ENCODE peak calls at places on chromosome 15, in eight cellular contexts. One of them, this sample, is unnamed.

GRCh38 chr15:25250906-25251622 is 187.8 kb downstream of the UBE3A start:
- DNase-seq in body of pancreas: peak; percentile 6
- DNase-seq in left ventricle myocardium inferior: peak; percentile 4
- DNase-seq in fibroblast of lung: no peak
- DNase-seq in stomach: no peak
- DNase-seq in sigmoid colon: peak; percentile 50
- DNase-seq in vagina: no peak
- DNase-seq in cardiac muscle cell: no peak
- DNase-seq in this sample: peak; percentile 2

GRCh38 chr15:28873585-28874139 is 12.1 kb upstream of the APBA2 start:
- DNase-seq in body of pancreas: peak; percentile 59
- DNase-seq in left ventricle myocardium inferior: no peak
- DNase-seq in fibroblast of lung: no peak
- DNase-seq in stomach: no peak
- DNase-seq in sigmoid colon: no peak
- DNase-seq in vagina: no peak
- DNase-seq in cardiac muscle cell: no peak
- DNase-seq in this sample: peak; percentile 41

GRCh38 chr15:98547741-98548166 is 100.6 kb upstream of the IGF1R start:
- DNase-seq in body of pancreas: no peak
- DNase-seq in left ventricle myocardium inferior: no peak
- DNase-seq in fibroblast of lung: peak; percentile 83
- DNase-seq in stomach: no peak
- DNase-seq in sigmoid colon: peak; percentile 78
- DNase-seq in vagina: no peak
- DNase-seq in cardiac muscle cell: peak; percentile 40
- DNase-seq in this sample: no peak

GRCh38 chr15:66897971-66898370 is 167.4 kb upstream of the SMAD3 start:
- DNase-seq in body of pancreas: no peak
- DNase-seq in left ventricle myocardium inferior: no peak
- DNase-seq in fibroblast of lung: no peak
- DNase-seq in stomach: no peak
- DNase-seq in sigmoid colon: peak; percentile 35
- DNase-seq in vagina: no peak
- DNase-seq in cardiac muscle cell: no peak
- DNase-seq in this sample: no peak

GRCh38 chr15:60301024-60301423 is 96.8 kb downstream of the ANXA2 start:
- DNase-seq in body of pancreas: no peak
- DNase-seq in left ventricle myocardium inferior: no peak
- DNase-seq in fibroblast of lung: no peak
- DNase-seq in stomach: no peak
- DNase-seq in sigmoid colon: no peak
- DNase-seq in vagina: no peak
- DNase-seq in cardiac muscle cell: no peak
- DNase-seq in this sample: no peak

GRCh38 chr15:59298255-59298856 is 74.3 kb downstream of the MYO1E start:
- DNase-seq in body of pancreas: no peak
- DNase-seq in left ventricle myocardium inferior: no peak
- DNase-seq in fibroblast of lung: no peak
- DNase-seq in stomach: no peak
- DNase-seq in sigmoid colon: no peak
- DNase-seq in vagina: no peak
- DNase-seq in cardiac muscle cell: no peak
- DNase-seq in this sample: no peak

GRCh38 chr15:75597667-75598341 is 18.7 kb upstream of the PTPN9 start:
- DNase-seq in body of pancreas: peak; percentile 27
- DNase-seq in left ventricle myocardium inferior: no peak
- DNase-seq in fibroblast of lung: no peak
- DNase-seq in stomach: peak; percentile 47
- DNase-seq in sigmoid colon: no peak
- DNase-seq in vagina: no peak
- DNase-seq in cardiac muscle cell: peak; percentile 45
- DNase-seq in this sample: no peak

GRCh38 chr15:55827204-55827603 is 84.3 kb upstream of the PRTG start:
- DNase-seq in body of pancreas: no peak
- DNase-seq in left ventricle myocardium inferior: no peak
- DNase-seq in fibroblast of lung: peak; percentile 26
- DNase-seq in stomach: no peak
- DNase-seq in sigmoid colon: no peak
- DNase-seq in vagina: no peak
- DNase-seq in cardiac muscle cell: no peak
- DNase-seq in this sample: no peak

GRCh38 chr15:60003243-60004018 is 680 bp upstream of the FOXB1 start:
- DNase-seq in body of pancreas: no peak
- DNase-seq in left ventricle myocardium inferior: no peak
- DNase-seq in fibroblast of lung: no peak
- DNase-seq in stomach: no peak
- DNase-seq in sigmoid colon: no peak
- DNase-seq in vagina: no peak
- DNase-seq in cardiac muscle cell: no peak
- DNase-seq in this sample: no peak

GRCh38 chr15:31308185-31308639 is 18.4 kb upstream of the KLF13 start:
- DNase-seq in body of pancreas: no peak
- DNase-seq in left ventricle myocardium inferior: no peak
- DNase-seq in fibroblast of lung: no peak
- DNase-seq in stomach: no peak
- DNase-seq in sigmoid colon: no peak
- DNase-seq in vagina: no peak
- DNase-seq in cardiac muscle cell: no peak
- DNase-seq in this sample: no peak

GRCh38 chr15:67321352-67321751 is 66.8 kb downstream of the IQCH start:
- DNase-seq in body of pancreas: no peak
- DNase-seq in left ventricle myocardium inferior: no peak
- DNase-seq in fibroblast of lung: no peak
- DNase-seq in stomach: no peak
- DNase-seq in sigmoid colon: no peak
- DNase-seq in vagina: no peak
- DNase-seq in cardiac muscle cell: no peak
- DNase-seq in this sample: no peak

GRCh38 chr15:38414351-38414750 is 39.6 kb upstream of the FAM98B start:
- DNase-seq in body of pancreas: peak; percentile 21
- DNase-seq in left ventricle myocardium inferior: peak; percentile 52
- DNase-seq in fibroblast of lung: peak; percentile 85
- DNase-seq in stomach: peak; percentile 48
- DNase-seq in sigmoid colon: peak; percentile 74
- DNase-seq in vagina: no peak
- DNase-seq in cardiac muscle cell: peak; percentile 89
- DNase-seq in this sample: no peak

GRCh38 chr15:70687432-70687831 is 75.9 kb downstream of the UACA start:
- DNase-seq in body of pancreas: no peak
- DNase-seq in left ventricle myocardium inferior: no peak
- DNase-seq in fibroblast of lung: no peak
- DNase-seq in stomach: no peak
- DNase-seq in sigmoid colon: no peak
- DNase-seq in vagina: no peak
- DNase-seq in cardiac muscle cell: no peak
- DNase-seq in this sample: no peak

GRCh38 chr15:100438570-100438969 is 90.2 kb downstream of the CERS3 start:
- DNase-seq in body of pancreas: peak; percentile 27
- DNase-seq in left ventricle myocardium inferior: peak; percentile 78
- DNase-seq in fibroblast of lung: peak; percentile 17
- DNase-seq in stomach: peak; percentile 46
- DNase-seq in sigmoid colon: peak; percentile 79
- DNase-seq in vagina: no peak
- DNase-seq in cardiac muscle cell: peak; percentile 82
- DNase-seq in this sample: peak; percentile 29

GRCh38 chr15:51267047-51267713 is 71.2 kb downstream of the CYP19A1 start:
- DNase-seq in body of pancreas: no peak
- DNase-seq in left ventricle myocardium inferior: no peak
- DNase-seq in fibroblast of lung: no peak
- DNase-seq in stomach: no peak
- DNase-seq in sigmoid colon: no peak
- DNase-seq in vagina: no peak
- DNase-seq in cardiac muscle cell: peak; percentile 31
- DNase-seq in this sample: no peak

GRCh38 chr15:69679623-69680228 is 227.1 kb downstream of the RPLP1 start:
- DNase-seq in body of pancreas: no peak
- DNase-seq in left ventricle myocardium inferior: no peak
- DNase-seq in fibroblast of lung: no peak
- DNase-seq in stomach: no peak
- DNase-seq in sigmoid colon: no peak
- DNase-seq in vagina: no peak
- DNase-seq in cardiac muscle cell: no peak
- DNase-seq in this sample: no peak

GRCh38 chr15:99305761-99306505 is 54.7 kb downstream of the LRRC28 start:
- DNase-seq in body of pancreas: peak; percentile 41
- DNase-seq in left ventricle myocardium inferior: peak; percentile 59
- DNase-seq in fibroblast of lung: peak; percentile 92
- DNase-seq in stomach: peak; percentile 56
- DNase-seq in sigmoid colon: no peak
- DNase-seq in vagina: no peak
- DNase-seq in cardiac muscle cell: peak; percentile 82
- DNase-seq in this sample: no peak

DNA sequence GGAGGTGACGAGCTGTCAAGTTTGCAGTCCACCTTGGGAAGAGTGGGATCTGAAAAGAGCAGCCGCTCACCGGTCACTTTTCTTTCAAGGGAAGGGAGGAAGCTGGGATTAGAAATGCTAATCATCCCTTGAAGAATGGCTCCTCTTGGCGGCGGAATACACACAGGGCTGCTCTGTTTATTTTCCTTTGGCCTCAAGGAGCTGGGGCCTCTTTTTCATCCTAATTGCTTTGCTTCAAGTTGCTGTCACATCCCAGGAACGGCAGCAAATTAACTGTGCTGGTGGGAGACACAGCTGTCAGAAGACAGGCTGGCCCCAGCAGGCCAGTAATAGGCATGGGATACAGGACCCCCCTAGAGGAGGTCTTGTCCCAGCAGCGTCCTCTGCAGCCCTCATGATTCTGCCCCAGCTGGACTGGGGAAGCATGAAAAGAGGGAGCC is 6.7 kb downstream of the KBTBD13 start:
- DNase-seq in body of pancreas: no peak
- DNase-seq in left ventricle myocardium inferior: no peak
- DNase-seq in fibroblast of lung: peak; percentile 86
- DNase-seq in stomach: no peak
- DNase-seq in sigmoid colon: peak; percentile 83
- DNase-seq in vagina: no peak
- DNase-seq in cardiac muscle cell: peak; percentile 58
- DNase-seq in this sample: no peak
- TF ChIP-seq CTCF in body of pancreas: no peak
- TF ChIP-seq CTCF in left ventricle myocardium inferior: peak; percentile 48
- TF ChIP-seq CTCF in fibroblast of lung: peak; percentile 77
- TF ChIP-seq CTCF in stomach: no peak
- TF ChIP-seq CTCF in sigmoid colon: peak; percentile 39
- TF ChIP-seq CTCF in vagina: peak; percentile 29
- TF ChIP-seq CTCF in cardiac muscle cell: peak; percentile 41
- TF ChIP-seq CTCF in this sample: no peak

DNA sequence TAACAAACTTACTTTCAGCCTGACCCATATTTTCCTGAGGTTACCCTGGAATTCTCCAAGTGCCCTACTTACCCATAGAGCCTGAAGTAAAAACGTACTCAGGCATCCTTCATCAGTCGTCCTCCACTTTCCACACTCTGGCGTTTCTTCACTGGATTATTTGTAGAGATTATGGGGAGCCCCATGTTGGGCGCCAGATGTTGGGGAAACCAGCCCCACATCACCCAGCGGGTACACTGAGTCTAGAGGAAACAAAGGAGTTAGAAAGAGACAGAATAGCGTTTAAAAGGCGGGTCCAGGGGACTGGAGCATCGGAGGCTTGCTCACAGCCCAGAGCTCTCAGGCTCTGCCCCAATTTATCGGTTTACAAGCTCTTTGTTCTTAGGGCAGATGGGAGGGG is 9.7 kb upstream of the SLC28A2 start:
- DNase-seq in body of pancreas: no peak
- DNase-seq in left ventricle myocardium inferior: no peak
- DNase-seq in fibroblast of lung: peak; percentile 13
- DNase-seq in stomach: no peak
- DNase-seq in sigmoid colon: no peak
- DNase-seq in vagina: no peak
- DNase-seq in cardiac muscle cell: peak; percentile 4
- DNase-seq in this sample: no peak
- H3K9me3 ChIP-seq in body of pancreas: peaks cover 32% of the 10 kb centered on the region
- H3K9me3 ChIP-seq in left ventricle myocardium inferior: peaks cover 86% of the 10 kb centered on the region
- H3K9me3 ChIP-seq in fibroblast of lung: no peaks in the 10 kb centered on the region
- H3K9me3 ChIP-seq in stomach: peaks cover 61% of the 10 kb centered on the region
- H3K9me3 ChIP-seq in sigmoid colon: peaks cover 28% of the 10 kb centered on the region
- H3K9me3 ChIP-seq in vagina: peaks cover 24% of the 10 kb centered on the region
- H3K9me3 ChIP-seq in cardiac muscle cell: peaks cover 4% of the 10 kb centered on the region
- H3K9me3 ChIP-seq in this sample: peaks cover 76% of the 10 kb centered on the region

GRCh38 chr15:37102315-37103021 is 2.1 kb upstream of the MEIS2 start:
- DNase-seq in body of pancreas: no peak
- DNase-seq in left ventricle myocardium inferior: no peak
- DNase-seq in fibroblast of lung: peak; percentile 34
- DNase-seq in stomach: no peak
- DNase-seq in sigmoid colon: peak; percentile 71
- DNase-seq in vagina: no peak
- DNase-seq in cardiac muscle cell: peak; percentile 65
- DNase-seq in this sample: no peak

GRCh38 chr15:37099321-37100108 is 834 bp downstream of the MEIS2 start:
- DNase-seq in body of pancreas: peak; percentile 46
- DNase-seq in left ventricle myocardium inferior: no peak
- DNase-seq in fibroblast of lung: peak; percentile 49
- DNase-seq in stomach: no peak
- DNase-seq in sigmoid colon: peak; percentile 81
- DNase-seq in vagina: no peak
- DNase-seq in cardiac muscle cell: no peak
- DNase-seq in this sample: no peak

GRCh38 chr15:37098468-37099320 is 1.7 kb downstream of the MEIS2 start:
- DNase-seq in body of pancreas: peak; percentile 44
- DNase-seq in left ventricle myocardium inferior: peak; percentile 44
- DNase-seq in fibroblast of lung: peak; percentile 55
- DNase-seq in stomach: no peak
- DNase-seq in sigmoid colon: peak; percentile 76
- DNase-seq in vagina: no peak
- DNase-seq in cardiac muscle cell: no peak
- DNase-seq in this sample: no peak

GRCh38 chr15:37101634-37102314 is 1.4 kb upstream of the MEIS2 start:
- DNase-seq in body of pancreas: peak; percentile 74
- DNase-seq in left ventricle myocardium inferior: peak; percentile 85
- DNase-seq in fibroblast of lung: peak; percentile 74
- DNase-seq in stomach: peak; percentile 74
- DNase-seq in sigmoid colon: peak; percentile 93
- DNase-seq in vagina: no peak
- DNase-seq in cardiac muscle cell: peak; percentile 92
- DNase-seq in this sample: no peak

GRCh38 chr15:37100109-37100873 is at the start of gene MEIS2:
- DNase-seq in body of pancreas: peak; percentile 90
- DNase-seq in left ventricle myocardium inferior: peak; percentile 94
- DNase-seq in fibroblast of lung: peak; percentile 97
- DNase-seq in stomach: peak; percentile 87
- DNase-seq in sigmoid colon: peak; percentile 98
- DNase-seq in vagina: no peak
- DNase-seq in cardiac muscle cell: peak; percentile 98
- DNase-seq in this sample: no peak
- H3K27me3 ChIP-seq in body of pancreas: no peaks in the 10 kb centered on the region
- H3K27me3 ChIP-seq in left ventricle myocardium inferior: peaks cover 55% of the 10 kb centered on the region
- H3K27me3 ChIP-seq in fibroblast of lung: no peaks in the 10 kb centered on the region
- H3K27me3 ChIP-seq in stomach: peaks cover 3% of the 10 kb centered on the region
- H3K27me3 ChIP-seq in sigmoid colon: no peaks in the 10 kb centered on the region
- H3K27me3 ChIP-seq in vagina: no peaks in the 10 kb centered on the region
- H3K27me3 ChIP-seq in cardiac muscle cell: no peaks in the 10 kb centered on the region
- H3K27me3 ChIP-seq in this sample: peaks cover 86% of the 10 kb centered on the region

DNA sequence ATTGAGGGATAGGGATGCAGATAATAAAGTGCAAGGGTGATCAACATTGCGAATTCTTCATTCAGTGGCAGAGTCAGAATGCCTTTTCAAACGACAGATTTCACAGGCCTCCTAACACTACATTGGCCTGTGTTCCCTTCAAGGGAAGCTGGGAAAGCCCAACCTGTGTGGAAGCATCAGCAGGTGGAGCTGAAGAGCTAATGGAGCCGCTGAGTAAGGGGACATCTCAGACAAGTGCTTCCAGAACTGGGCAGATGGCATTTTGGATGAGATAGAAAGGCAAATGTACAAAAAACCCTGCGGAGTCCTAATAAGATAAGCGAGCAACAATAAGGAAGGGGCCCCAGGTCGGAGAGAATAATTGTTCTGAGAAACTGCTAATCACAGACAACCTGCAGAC is 8.5 kb upstream of the SLC24A5 start:
- DNase-seq in body of pancreas: peak; percentile 33
- DNase-seq in left ventricle myocardium inferior: no peak
- DNase-seq in fibroblast of lung: peak; percentile 49
- DNase-seq in stomach: no peak
- DNase-seq in sigmoid colon: no peak
- DNase-seq in vagina: no peak
- DNase-seq in cardiac muscle cell: peak; percentile 29
- DNase-seq in this sample: no peak
- TF ChIP-seq CTCF in body of pancreas: peak; percentile 49
- TF ChIP-seq CTCF in left ventricle myocardium inferior: peak; percentile 59
- TF ChIP-seq CTCF in fibroblast of lung: no peak
- TF ChIP-seq CTCF in stomach: no peak
- TF ChIP-seq CTCF in sigmoid colon: no peak
- TF ChIP-seq CTCF in vagina: no peak
- TF ChIP-seq CTCF in cardiac muscle cell: peak; percentile 43
- TF ChIP-seq CTCF in this sample: no peak